ENCODE peak calls at places on chromosome 10, in four cellular contexts. E is left ventricle myocardium inferior, T is hepatocyte, J is colonic mucosa. X is an unnamed sample. For H3K4me1, the result is how much of the 10 kb centered on the place peaks cover.

GRCh38 chr10:92756233-92757065 is 66.7 kb downstream of the HHEX start:
- DNase-seq in E (no peak), T (no peak), J (no peak), X (peak)

GRCh38 chr10:83698899-83699298 is 440.4 kb upstream of the GHITM start:
- DNase-seq in E (no peak), T (no peak), J (no peak), X (no peak)

GRCh38 chr10:124152781-124153600 is 59.6 kb upstream of the CHST15 start:
- DNase-seq in E (peak), T (peak), J (peak), X (no peak)

GRCh38 chr10:24255907-24256306 is 47.0 kb downstream of the KIAA1217 start:
- DNase-seq in E (peak), T (peak), J (no peak), X (no peak)

GRCh38 chr10:30752481-30752881 is 122.9 kb upstream of the LYZL2 start:
- DNase-seq in E (no peak), T (no peak), J (no peak), X (no peak)

GRCh38 chr10:91410638-91411367 is 659 bp downstream of the HECTD2 start:
- DNase-seq in E (no peak), T (peak), J (peak), X (no peak)

GRCh38 chr10:24208661-24209420 is at the start of gene KIAA1217:
- DNase-seq in E (peak), T (peak), J (peak), X (peak)

GRCh38 chr10:68167271-68167670 is 58.0 kb downstream of the MYPN start:
- DNase-seq in E (no peak), T (no peak), J (no peak), X (no peak)

GRCh38 chr10:124076334-124076733 is 17.1 kb downstream of the CHST15 start:
- DNase-seq in E (no peak), T (no peak), J (no peak), X (no peak)

GRCh38 chr10:48807786-48808185 is 123.1 kb downstream of the WDFY4 start:
- DNase-seq in E (no peak), T (no peak), J (no peak), X (no peak)

GRCh38 chr10:71232089-71232998 is 20.0 kb downstream of the UNC5B start:
- DNase-seq in E (peak), T (no peak), J (no peak), X (no peak)

GRCh38 chr10:24483701-24484100 is 240.0 kb downstream of the ARHGAP21 start:
- DNase-seq in E (no peak), T (peak), J (peak), X (no peak)

GRCh38 chr10:57979986-57980385 is 287.7 kb downstream of the IPMK start:
- DNase-seq in E (no peak), T (no peak), J (no peak), X (no peak)

GRCh38 chr10:44835300-44835699 is 75.8 kb upstream of the TMEM72 start:
- DNase-seq in E (no peak), T (no peak), J (no peak), X (no peak)

GRCh38 chr10:34504534-34504933 is 310.6 kb downstream of the PARD3 start:
- DNase-seq in E (no peak), T (peak), J (no peak), X (no peak)

GRCh38 chr10:36345770-36346169 is 703.7 kb upstream of the FZD8 start:
- DNase-seq in E (no peak), T (no peak), J (no peak), X (no peak)

DNA sequence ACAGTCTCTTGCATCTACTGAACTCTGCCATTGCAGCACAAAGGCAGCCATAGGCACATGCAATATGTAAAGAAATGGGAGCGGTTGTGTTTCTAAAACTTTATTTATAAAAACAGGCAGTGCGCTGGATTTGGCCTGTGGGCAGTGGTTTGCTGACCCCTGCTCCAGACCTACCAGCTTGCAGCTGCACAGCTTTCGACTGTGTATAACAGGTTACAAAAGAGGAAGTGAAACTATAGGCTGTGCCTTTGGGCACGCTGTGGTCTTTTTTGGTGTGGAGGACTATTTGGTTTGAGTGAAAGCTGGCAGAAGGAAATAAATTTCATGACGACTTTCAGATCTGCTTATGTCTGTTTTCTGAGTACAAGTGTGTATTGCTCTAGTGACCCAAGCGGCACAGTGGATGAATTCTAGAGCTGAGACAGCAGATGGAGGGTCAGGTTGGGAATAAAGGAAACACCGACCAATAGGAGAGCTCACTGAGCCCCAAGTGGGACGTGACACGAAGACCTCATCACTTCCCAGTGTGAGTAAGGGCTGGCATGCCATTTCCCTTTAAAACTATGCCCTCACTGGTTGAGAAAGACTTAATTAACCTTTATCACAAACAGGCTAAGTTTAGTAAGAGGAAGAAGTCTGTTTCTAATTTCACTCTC is 152.7 kb downstream of the ANK3 start:
- DNase-seq in E (peak), T (no peak), J (peak), X (no peak)
- H3K4me1 ChIP-seq in E (half or more), T (under half), J (under half), X (under half)

GRCh38 chr10:102631525-102632393 is 12.5 kb upstream of the TRIM8 start:
- DNase-seq in E (no peak), T (no peak), J (no peak), X (no peak)

GRCh38 chr10:102633848-102634247 is 10.4 kb upstream of the TRIM8 start:
- DNase-seq in E (no peak), T (no peak), J (no peak), X (no peak)

GRCh38 chr10:102632394-102633062 is 11.8 kb upstream of the TRIM8 start:
- DNase-seq in E (no peak), T (peak), J (no peak), X (no peak)

GRCh38 chr10:102634696-102635095 is 9.6 kb upstream of the TRIM8 start:
- DNase-seq in E (no peak), T (no peak), J (no peak), X (no peak)

DNA sequence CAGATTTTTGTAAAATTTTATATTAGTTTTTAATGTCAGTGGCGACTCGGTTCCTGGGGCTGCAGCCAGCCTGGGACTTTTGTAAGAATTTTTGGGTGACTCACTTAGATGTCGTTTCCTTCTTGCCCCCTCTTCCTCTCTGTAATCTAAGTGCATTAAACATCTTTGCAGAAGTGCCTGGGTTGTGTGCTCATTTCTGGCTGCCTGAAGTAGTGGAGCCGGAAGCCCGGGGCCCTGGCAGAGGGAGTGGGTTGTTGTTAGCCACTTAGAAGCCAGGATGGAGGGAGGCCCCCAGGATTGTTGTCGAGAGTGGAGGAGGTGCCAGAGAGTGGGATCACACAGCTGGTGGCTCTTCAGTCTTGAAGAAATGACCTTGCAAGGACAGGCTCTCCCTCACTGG is 11.0 kb upstream of the TRIM8 start:
- DNase-seq in E (peak), T (no peak), J (no peak), X (no peak)
- H3K4me1 ChIP-seq in E (half or more), T (half or more), J (under half), X (under half)

GRCh38 chr10:12406764-12407400 is 57.5 kb downstream of the CAMK1D start:
- DNase-seq in E (no peak), T (no peak), J (no peak), X (no peak)

GRCh38 chr10:12400266-12400931 is 51.1 kb downstream of the CAMK1D start:
- DNase-seq in E (no peak), T (no peak), J (no peak), X (no peak)

GRCh38 chr10:12405342-12406320 is 56.3 kb downstream of the CAMK1D start:
- DNase-seq in E (no peak), T (peak), J (no peak), X (no peak)

GRCh38 chr10:12401466-12401865 is 52.1 kb downstream of the CAMK1D start:
- DNase-seq in E (no peak), T (no peak), J (no peak), X (no peak)

GRCh38 chr10:12403119-12403518 is 53.8 kb downstream of the CAMK1D start:
- DNase-seq in E (no peak), T (no peak), J (no peak), X (no peak)
- H3K4me1 ChIP-seq in E (under half), T (under half), J (under half), X (under half)

GRCh38 chr10:132590094-132590751 is 52.6 kb downstream of the INPP5A start:
- DNase-seq in E (no peak), T (no peak), J (peak), X (no peak)

GRCh38 chr10:132590752-132591121 is 53.1 kb downstream of the INPP5A start:
- DNase-seq in E (no peak), T (no peak), J (peak), X (no peak)

GRCh38 chr10:132589015-132589414 is 51.4 kb downstream of the INPP5A start:
- DNase-seq in E (no peak), T (no peak), J (no peak), X (no peak)

GRCh38 chr10:132588301-132589013 is 50.9 kb downstream of the INPP5A start:
- DNase-seq in E (peak), T (no peak), J (peak), X (no peak)

GRCh38 chr10:132589681-132590080 is 52.1 kb downstream of the INPP5A start:
- DNase-seq in E (no peak), T (no peak), J (no peak), X (no peak)
- H3K4me1 ChIP-seq in E (half or more), T (under half), J (under half), X (under half)

DNA sequence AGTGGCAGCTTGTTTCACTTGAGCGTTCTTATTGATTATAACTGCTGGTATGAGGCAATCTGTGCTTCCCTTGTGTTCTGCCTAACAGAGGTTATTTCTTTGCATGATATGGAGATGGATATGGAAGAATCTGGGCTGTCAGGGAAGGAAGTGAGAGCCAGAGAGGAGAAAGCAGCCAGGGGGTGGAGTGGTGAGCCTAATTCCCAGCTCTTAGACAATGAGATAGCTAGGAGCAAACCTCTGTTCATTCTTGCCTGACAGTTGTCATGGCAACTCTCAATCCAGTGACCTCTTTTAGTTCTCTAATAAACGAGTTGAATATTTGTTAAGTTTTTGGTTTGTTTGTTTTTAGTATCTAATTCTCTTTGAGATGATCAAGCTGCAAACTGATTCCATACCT is 214.3 kb downstream of the NRG3 start:
- DNase-seq in E (no peak), T (no peak), J (no peak), X (no peak)
- H3K4me1 ChIP-seq in E (under half), T (under half), J (under half), X (under half)

X was measured in Caco-2.